ENCODE peak calls at places on chromosomes 7 and 10, in five cellular contexts. P is mesendoderm, H is mesenchymal stem cell, D is H9, Y is IMR-90. U is an unnamed sample.

GRCh38 chr10:102593074-102593803 is 51.0 kb upstream of the TRIM8 start:
- DNase-seq in P (peak), H (peak), D (no peak), Y (peak), U (no peak)

GRCh38 chr7:1223196-1224092 is 9.2 kb upstream of the UNCX start:
- DNase-seq in P (peak), H (no peak), D (no peak), Y (no peak), U (no peak)

GRCh38 chr10:125355657-125356056 is 195.3 kb upstream of the CTBP2 start:
- DNase-seq in P (no peak), H (no peak), D (no peak), Y (no peak), U (no peak)

GRCh38 chr10:128080641-128081040 is 45.6 kb downstream of the MKI67 start:
- DNase-seq in P (no peak), H (no peak), D (peak), Y (no peak), U (no peak)

GRCh38 chr7:36653011-36653670 is 71.2 kb downstream of the AOAH start:
- DNase-seq in P (no peak), H (no peak), D (no peak), Y (peak), U (no peak)

GRCh38 chr10:89134963-89135362 is 72.2 kb downstream of the CH25H start:
- DNase-seq in P (no peak), H (no peak), D (no peak), Y (no peak), U (no peak)

GRCh38 chr10:19817251-19818046 is 1.2 kb downstream of the PLXDC2 start:
- DNase-seq in P (peak), H (peak), D (peak), Y (no peak), U (no peak)

GRCh38 chr10:7412482-7413251 is 1.8 kb upstream of the SFMBT2 start:
- DNase-seq in P (peak), H (peak), D (peak), Y (no peak), U (no peak)

GRCh38 chr10:124705021-124705740 is 39.0 kb downstream of the FAM53B start:
- DNase-seq in P (peak), H (peak), D (peak), Y (no peak), U (no peak)

GRCh38 chr10:78717200-78717599 is 351.6 kb upstream of the ZMIZ1 start:
- DNase-seq in P (no peak), H (peak), D (no peak), Y (peak), U (peak)

GRCh38 chr10:74585231-74586087 is 240.9 kb upstream of the KAT6B start:
- DNase-seq in P (peak), H (peak), D (no peak), Y (peak), U (no peak)

GRCh38 chr7:121172484-121172883 is 156.3 kb upstream of the WNT16 start:
- DNase-seq in P (no peak), H (no peak), D (no peak), Y (no peak), U (no peak)

GRCh38 chr10:58477122-58477521 is 35.5 kb upstream of the BICC1 start:
- DNase-seq in P (peak), H (no peak), D (peak), Y (peak), U (no peak)

GRCh38 chr10:15472431-15473400 is 101.6 kb upstream of the FAM171A1 start:
- DNase-seq in P (peak), H (peak), D (peak), Y (peak), U (no peak)

GRCh38 chr7:76364198-76364584 is 5.4 kb upstream of the YWHAG start:
- DNase-seq in P (peak), H (peak), D (peak), Y (peak), U (peak)

GRCh38 chr7:158439035-158439434 is 148.6 kb downstream of the PTPRN2 start:
- DNase-seq in P (no peak), H (no peak), D (no peak), Y (no peak), U (no peak)

GRCh38 chr10:33817647-33818046 is 483.2 kb upstream of the NRP1 start:
- DNase-seq in P (no peak), H (no peak), D (no peak), Y (no peak), U (no peak)

GRCh38 chr7:138000081-138000701 is 1.7 kb downstream of the CREB3L2 start:
- DNase-seq in P (peak), H (peak), D (peak), Y (peak), U (peak)

GRCh38 chr10:94146313-94146712 is 152.6 kb downstream of the PLCE1 start:
- DNase-seq in P (no peak), H (no peak), D (no peak), Y (no peak), U (no peak)

GRCh38 chr7:55571534-55572377 is 546 bp downstream of the VOPP1 start:
- DNase-seq in P (peak), H (peak), D (peak), Y (peak), U (peak)

GRCh38 chr10:93893646-93894515 is at the start of gene SLC35G1:
- DNase-seq in P (peak), H (peak), D (peak), Y (peak), U (peak)

GRCh38 chr7:102279537-102280400 is 6.9 kb upstream of the SH2B2 start:
- DNase-seq in P (peak), H (peak), D (peak), Y (peak), U (peak)

GRCh38 chr10:123896217-123896927 is 4.8 kb upstream of the CPXM2 start:
- DNase-seq in P (no peak), H (no peak), D (no peak), Y (no peak), U (no peak)

GRCh38 chr7:7435978-7436377 is 99.7 kb downstream of the COL28A1 start:
- DNase-seq in P (no peak), H (no peak), D (no peak), Y (no peak), U (no peak)

GRCh38 chr10:133261726-133262325 is 14.8 kb downstream of the ADAM8 start:
- DNase-seq in P (peak), H (peak), D (peak), Y (peak), U (peak)

GRCh38 chr10:317219-317868 is 182.1 kb downstream of the ZMYND11 start:
- DNase-seq in P (no peak), H (peak), D (no peak), Y (peak), U (no peak)

GRCh38 chr10:133039823-133040704 is 47.7 kb upstream of the ADGRA1 start:
- DNase-seq in P (no peak), H (no peak), D (no peak), Y (no peak), U (no peak)

GRCh38 chr10:88322336-88323063 is 260.6 kb downstream of the RNLS start:
- DNase-seq in P (no peak), H (no peak), D (no peak), Y (no peak), U (no peak)

GRCh38 chr7:107269815-107270214 is 101.0 kb downstream of the HBP1 start:
- DNase-seq in P (no peak), H (no peak), D (no peak), Y (no peak), U (no peak)

GRCh38 chr7:91112902-91113321 is 151.3 kb upstream of the FZD1 start:
- DNase-seq in P (no peak), H (no peak), D (no peak), Y (peak), U (no peak)

GRCh38 chr7:92177362-92177761 is 1.6 kb downstream of the LRRD1 start:
- DNase-seq in P (no peak), H (peak), D (no peak), Y (peak), U (no peak)

GRCh38 chr10:127649642-127650041 is 87.3 kb upstream of the FOXI2 start:
- DNase-seq in P (peak), H (no peak), D (peak), Y (no peak), U (peak)

GRCh38 chr7:50685445-50686070 is 97.1 kb downstream of the GRB10 start:
- DNase-seq in P (no peak), H (no peak), D (no peak), Y (no peak), U (peak)

GRCh38 chr10:22427890-22428571 is 82.7 kb downstream of the SPAG6 start:
- DNase-seq in P (no peak), H (peak), D (no peak), Y (peak), U (no peak)

GRCh38 chr10:132802048-132802447 is 16.1 kb upstream of the NKX6-2 start:
- DNase-seq in P (no peak), H (no peak), D (no peak), Y (no peak), U (no peak)

GRCh38 chr10:3850999-3851937 is 66.3 kb upstream of the KLF6 start:
- DNase-seq in P (peak), H (peak), D (no peak), Y (peak), U (peak)

GRCh38 chr10:59894114-59894513 is 12.2 kb downstream of the CCDC6 start:
- DNase-seq in P (no peak), H (no peak), D (no peak), Y (peak), U (no peak)

GRCh38 chr7:32905175-32905662 is 13.7 kb upstream of the KBTBD2 start:
- DNase-seq in P (peak), H (peak), D (peak), Y (peak), U (peak)

GRCh38 chr10:111323567-111323966 is 246.7 kb downstream of the ADRA2A start:
- DNase-seq in P (peak), H (peak), D (no peak), Y (no peak), U (no peak)
- H3K9ac ChIP-seq in P (no peak), H (no peak), D (no peak), Y (no peak), U (no peak)

GRCh38 chr10:120601999-120602398 is 145.0 kb downstream of the PLPP4 start:
- DNase-seq in P (no peak), H (no peak), D (no peak), Y (no peak), U (no peak)
- H2AK5ac ChIP-seq in P (no peak), H (no peak), D (no peak), Y (no peak), U (no peak)

GRCh38 chr7:98628418-98628817 is 11.3 kb downstream of the NPTX2 start:
- DNase-seq in P (no peak), H (no peak), D (no peak), Y (no peak), U (no peak)
- H3K27ac ChIP-seq in P (no peak), H (no peak), D (no peak), Y (no peak), U (no peak)

GRCh38 chr7:44106311-44107065 is 2.3 kb downstream of the AEBP1 start:
- DNase-seq in P (no peak), H (no peak), D (no peak), Y (no peak), U (no peak)

GRCh38 chr7:44105832-44106231 is 1.7 kb downstream of the AEBP1 start:
- DNase-seq in P (no peak), H (no peak), D (no peak), Y (no peak), U (no peak)

GRCh38 chr7:44108768-44109750 is 4.9 kb downstream of the AEBP1 start:
- DNase-seq in P (no peak), H (no peak), D (no peak), Y (no peak), U (no peak)

GRCh38 chr7:44107961-44108767 is 4.0 kb downstream of the AEBP1 start:
- DNase-seq in P (no peak), H (no peak), D (no peak), Y (no peak), U (no peak)

DNA sequence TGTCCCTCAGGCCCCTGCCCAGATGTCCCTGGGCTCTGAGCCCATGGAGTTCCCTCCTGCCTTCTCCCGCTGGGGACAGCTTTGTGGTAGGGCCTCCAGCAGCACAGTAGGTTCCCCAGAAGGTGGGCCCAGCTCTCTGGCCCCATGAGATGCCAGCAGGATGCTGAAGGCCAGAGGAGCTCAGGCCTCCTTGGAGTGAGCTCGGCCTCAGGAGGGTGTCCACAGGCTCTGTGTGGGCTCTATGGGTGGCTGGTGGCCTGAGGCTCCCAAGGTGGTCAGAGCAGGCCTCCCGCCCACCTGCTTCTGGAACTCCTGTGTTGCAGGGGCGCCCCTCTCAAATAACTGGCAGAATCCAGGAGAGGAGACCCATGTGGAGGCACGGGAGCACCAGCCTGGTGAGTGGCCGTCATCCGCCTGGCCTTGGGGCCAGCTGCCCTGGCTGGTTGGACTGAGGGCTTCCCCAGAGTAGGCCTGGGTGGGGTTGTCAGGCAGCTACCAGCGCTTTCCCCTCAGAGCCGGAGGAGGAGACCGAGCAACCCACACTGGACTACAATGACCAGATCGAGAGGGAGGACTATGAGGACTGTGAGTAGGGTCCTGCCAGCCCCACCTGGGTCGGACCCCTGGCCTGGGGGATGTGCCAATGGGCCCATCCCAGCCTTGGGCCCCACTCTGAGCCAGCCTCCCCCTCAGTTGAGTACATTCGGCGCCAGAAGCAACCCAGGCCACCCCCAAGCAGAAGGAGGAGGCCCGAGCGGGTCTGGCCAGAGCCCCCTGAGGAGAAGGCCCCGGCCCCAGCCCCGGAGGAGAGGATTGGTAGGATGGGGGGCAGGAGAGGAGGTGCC is 3.2 kb downstream of the AEBP1 start:
- DNase-seq in P (no peak), H (no peak), D (no peak), Y (no peak), U (no peak)
- H3K9ac ChIP-seq in P (no peak), H (peak), D (no peak), Y (no peak), U (no peak)

DNA sequence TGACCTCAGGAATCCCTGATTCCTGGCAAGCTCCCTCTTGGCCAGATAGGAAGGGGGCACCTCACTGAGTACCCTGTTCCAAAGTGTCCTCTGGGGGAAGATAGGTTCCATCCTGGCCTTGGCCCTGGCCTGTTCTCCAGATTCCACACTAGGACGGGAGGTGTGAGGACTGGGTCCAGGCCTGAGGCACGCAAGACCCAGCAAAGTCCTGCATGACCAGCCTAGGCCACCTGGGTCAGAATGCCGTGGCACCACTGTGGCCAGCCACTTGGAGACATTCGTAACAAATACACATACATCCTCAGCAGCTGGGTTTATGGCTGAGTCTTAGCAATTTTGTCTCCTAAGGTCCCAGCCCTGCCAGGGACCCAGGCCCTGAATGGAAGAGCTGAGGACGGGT is 23.3 kb upstream of the TLX1 start:
- DNase-seq in P (no peak), H (no peak), D (no peak), Y (no peak), U (no peak)
- H2AK5ac ChIP-seq in P (no peak), H (no peak), D (no peak), Y (no peak), U (no peak)

GRCh38 chr10:69898941-69899340 is 97.2 kb downstream of the COL13A1 start:
- DNase-seq in P (no peak), H (no peak), D (no peak), Y (no peak), U (no peak)
- H3K27ac ChIP-seq in P (no peak), H (no peak), D (no peak), Y (no peak), U (no peak)

GRCh38 chr7:27897441-27897847 is 157.5 kb downstream of the TAX1BP1 start:
- DNase-seq in P (peak), H (no peak), D (no peak), Y (no peak), U (no peak)

GRCh38 chr7:27900006-27900405 is 160.0 kb downstream of the TAX1BP1 start:
- DNase-seq in P (no peak), H (no peak), D (no peak), Y (no peak), U (no peak)

GRCh38 chr7:27898735-27899134 is 158.8 kb downstream of the TAX1BP1 start:
- DNase-seq in P (no peak), H (no peak), D (no peak), Y (no peak), U (no peak)

GRCh38 chr7:27899601-27900000 is 159.6 kb downstream of the TAX1BP1 start:
- DNase-seq in P (no peak), H (no peak), D (no peak), Y (no peak), U (no peak)

GRCh38 chr7:27901028-27901760 is 161.2 kb downstream of the TAX1BP1 start:
- DNase-seq in P (no peak), H (peak), D (no peak), Y (peak), U (no peak)
- H3K9ac ChIP-seq in P (no peak), H (peak), D (no peak), Y (no peak), U (no peak)

GRCh38 chr7:131568510-131568909 is 12.1 kb upstream of the PODXL start:
- DNase-seq in P (no peak), H (no peak), D (no peak), Y (no peak), U (no peak)
- H2AK5ac ChIP-seq in P (no peak), H (no peak), D (no peak), Y (no peak), U (no peak)

DNA sequence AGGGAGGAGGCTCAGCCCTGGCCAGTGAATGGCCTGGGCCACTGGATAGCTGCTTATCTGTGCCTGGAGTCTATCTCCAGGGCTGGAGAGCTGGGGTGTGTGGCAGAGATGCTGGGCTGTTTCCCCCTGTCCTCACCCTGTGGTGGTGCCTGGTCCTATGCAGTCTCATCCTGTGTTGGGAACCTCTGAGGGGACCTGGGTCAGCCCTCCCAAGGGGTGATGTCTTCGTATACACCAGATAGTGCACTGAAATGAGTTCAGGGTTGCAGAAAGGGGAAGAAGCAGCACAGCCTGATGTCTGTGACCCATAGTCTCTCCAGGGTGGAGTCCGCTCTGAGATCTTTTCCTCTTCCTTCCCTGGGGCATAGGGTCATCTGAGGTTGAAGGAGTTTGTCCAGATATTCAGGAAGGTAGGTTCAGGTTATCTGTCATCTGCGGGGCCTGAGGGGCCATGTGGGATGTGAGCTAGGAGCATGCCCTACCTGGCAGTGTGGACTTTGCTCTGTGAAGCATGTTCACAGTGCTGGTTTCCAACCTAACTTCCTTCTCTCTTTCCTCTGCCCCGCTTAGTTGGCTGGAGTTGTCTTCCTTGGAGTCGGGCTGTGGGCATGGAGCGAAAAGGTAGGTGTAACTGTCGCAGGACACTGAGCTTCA is 33.4 kb upstream of the SH2D4B start:
- DNase-seq in P (peak), H (no peak), D (no peak), Y (no peak), U (peak)
- H3K27ac ChIP-seq in P (no peak), H (peak), D (no peak), Y (no peak), U (peak)

GRCh38 chr7:149071641-149072437 is 18.7 kb downstream of the ZNF786 start:
- DNase-seq in P (peak), H (peak), D (peak), Y (peak), U (peak)
- H3K9ac ChIP-seq in P (no peak), H (no peak), D (no peak), Y (no peak), U (no peak)

U was measured in trophoblast cell.